ENCODE peak calls at places on chromosomes 12 and 14, in ten cellular contexts. One of them, this sample, is unnamed.
A peak's percentile ranks its signal among the peaks of the same experiment; 100 is the strongest.

GRCh38 chr14:92880851-92881250 is 42.1 kb upstream of the CHGA start:
- DNase-seq in mucosa of descending colon: peak; percentile 11
- DNase-seq in SW 1271: no peak
- DNase-seq in activated CD8-positive, alpha-beta T cell treated with anti-CD3 and anti-CD28 coated beads, Interleukin-2, amount 10 ng/mL, durations not matched to agents 7 days and 5 days: no peak
- DNase-seq in activated effector memory CD4-positive, alpha-beta T cell treated with anti-CD3 and anti-CD28 coated beads, Interleukin-2, amount 50 U/mL, for 16 hours: no peak
- DNase-seq in GM12892: no peak
- DNase-seq in foreskin fibroblast: peak; percentile 49
- DNase-seq in nephron progenitor cell: no peak
- DNase-seq in NCI-H146: peak; percentile 44
- DNase-seq in body of pancreas: peak; percentile 66
- DNase-seq in this sample: peak; percentile 72

GRCh38 chr12:107759410-107759809 is 1.5 kb downstream of the PRDM4 start:
- DNase-seq in mucosa of descending colon: peak; percentile 80
- DNase-seq in SW 1271: peak; percentile 33
- DNase-seq in activated CD8-positive, alpha-beta T cell treated with anti-CD3 and anti-CD28 coated beads, Interleukin-2, amount 10 ng/mL, durations not matched to agents 7 days and 5 days: peak; percentile 38
- DNase-seq in activated effector memory CD4-positive, alpha-beta T cell treated with anti-CD3 and anti-CD28 coated beads, Interleukin-2, amount 50 U/mL, for 16 hours: no peak
- DNase-seq in GM12892: no peak
- DNase-seq in foreskin fibroblast: peak; percentile 90
- DNase-seq in nephron progenitor cell: peak; percentile 8
- DNase-seq in NCI-H146: peak; percentile 61
- DNase-seq in body of pancreas: no peak
- DNase-seq in this sample: peak; percentile 44

GRCh38 chr12:81962126-81962856 is 203.1 kb upstream of the PPFIA2 start:
- DNase-seq in mucosa of descending colon: no peak
- DNase-seq in SW 1271: no peak
- DNase-seq in activated CD8-positive, alpha-beta T cell treated with anti-CD3 and anti-CD28 coated beads, Interleukin-2, amount 10 ng/mL, durations not matched to agents 7 days and 5 days: no peak
- DNase-seq in activated effector memory CD4-positive, alpha-beta T cell treated with anti-CD3 and anti-CD28 coated beads, Interleukin-2, amount 50 U/mL, for 16 hours: no peak
- DNase-seq in GM12892: no peak
- DNase-seq in foreskin fibroblast: no peak
- DNase-seq in nephron progenitor cell: no peak
- DNase-seq in NCI-H146: no peak
- DNase-seq in body of pancreas: no peak
- DNase-seq in this sample: no peak

GRCh38 chr12:6936642-6937480 is 6.8 kb upstream of the RNU7-1 start:
- DNase-seq in mucosa of descending colon: no peak
- DNase-seq in SW 1271: no peak
- DNase-seq in activated CD8-positive, alpha-beta T cell treated with anti-CD3 and anti-CD28 coated beads, Interleukin-2, amount 10 ng/mL, durations not matched to agents 7 days and 5 days: peak; percentile 78
- DNase-seq in activated effector memory CD4-positive, alpha-beta T cell treated with anti-CD3 and anti-CD28 coated beads, Interleukin-2, amount 50 U/mL, for 16 hours: peak; percentile 81
- DNase-seq in GM12892: no peak
- DNase-seq in foreskin fibroblast: no peak
- DNase-seq in nephron progenitor cell: no peak
- DNase-seq in NCI-H146: peak; percentile 86
- DNase-seq in body of pancreas: no peak
- DNase-seq in this sample: peak; percentile 52

GRCh38 chr14:70714055-70714550 is 72.4 kb downstream of the TTC9 start:
- DNase-seq in mucosa of descending colon: peak; percentile 78
- DNase-seq in SW 1271: peak; percentile 51
- DNase-seq in activated CD8-positive, alpha-beta T cell treated with anti-CD3 and anti-CD28 coated beads, Interleukin-2, amount 10 ng/mL, durations not matched to agents 7 days and 5 days: peak; percentile 67
- DNase-seq in activated effector memory CD4-positive, alpha-beta T cell treated with anti-CD3 and anti-CD28 coated beads, Interleukin-2, amount 50 U/mL, for 16 hours: peak; percentile 66
- DNase-seq in GM12892: no peak
- DNase-seq in foreskin fibroblast: peak; percentile 75
- DNase-seq in nephron progenitor cell: peak; percentile 66
- DNase-seq in NCI-H146: peak; percentile 61
- DNase-seq in body of pancreas: peak; percentile 47
- DNase-seq in this sample: peak; percentile 50

GRCh38 chr12:119410396-119410795 is 75.9 kb downstream of the CCDC60 start:
- DNase-seq in mucosa of descending colon: no peak
- DNase-seq in SW 1271: no peak
- DNase-seq in activated CD8-positive, alpha-beta T cell treated with anti-CD3 and anti-CD28 coated beads, Interleukin-2, amount 10 ng/mL, durations not matched to agents 7 days and 5 days: no peak
- DNase-seq in activated effector memory CD4-positive, alpha-beta T cell treated with anti-CD3 and anti-CD28 coated beads, Interleukin-2, amount 50 U/mL, for 16 hours: no peak
- DNase-seq in GM12892: no peak
- DNase-seq in foreskin fibroblast: no peak
- DNase-seq in nephron progenitor cell: no peak
- DNase-seq in NCI-H146: no peak
- DNase-seq in body of pancreas: no peak
- DNase-seq in this sample: no peak

GRCh38 chr14:94044476-94045091 is 18.4 kb downstream of the OTUB2 start:
- DNase-seq in mucosa of descending colon: no peak
- DNase-seq in SW 1271: no peak
- DNase-seq in activated CD8-positive, alpha-beta T cell treated with anti-CD3 and anti-CD28 coated beads, Interleukin-2, amount 10 ng/mL, durations not matched to agents 7 days and 5 days: no peak
- DNase-seq in activated effector memory CD4-positive, alpha-beta T cell treated with anti-CD3 and anti-CD28 coated beads, Interleukin-2, amount 50 U/mL, for 16 hours: peak; percentile 61
- DNase-seq in GM12892: no peak
- DNase-seq in foreskin fibroblast: no peak
- DNase-seq in nephron progenitor cell: no peak
- DNase-seq in NCI-H146: no peak
- DNase-seq in body of pancreas: no peak
- DNase-seq in this sample: no peak

GRCh38 chr12:121828306-121828705 is 24.5 kb downstream of the SETD1B start:
- DNase-seq in mucosa of descending colon: no peak
- DNase-seq in SW 1271: no peak
- DNase-seq in activated CD8-positive, alpha-beta T cell treated with anti-CD3 and anti-CD28 coated beads, Interleukin-2, amount 10 ng/mL, durations not matched to agents 7 days and 5 days: no peak
- DNase-seq in activated effector memory CD4-positive, alpha-beta T cell treated with anti-CD3 and anti-CD28 coated beads, Interleukin-2, amount 50 U/mL, for 16 hours: no peak
- DNase-seq in GM12892: no peak
- DNase-seq in foreskin fibroblast: no peak
- DNase-seq in nephron progenitor cell: no peak
- DNase-seq in NCI-H146: no peak
- DNase-seq in body of pancreas: no peak
- DNase-seq in this sample: no peak

GRCh38 chr14:72610831-72611200 is 283.1 kb downstream of the DPF3 start:
- DNase-seq in mucosa of descending colon: no peak
- DNase-seq in SW 1271: no peak
- DNase-seq in activated CD8-positive, alpha-beta T cell treated with anti-CD3 and anti-CD28 coated beads, Interleukin-2, amount 10 ng/mL, durations not matched to agents 7 days and 5 days: no peak
- DNase-seq in activated effector memory CD4-positive, alpha-beta T cell treated with anti-CD3 and anti-CD28 coated beads, Interleukin-2, amount 50 U/mL, for 16 hours: no peak
- DNase-seq in GM12892: no peak
- DNase-seq in foreskin fibroblast: no peak
- DNase-seq in nephron progenitor cell: no peak
- DNase-seq in NCI-H146: no peak
- DNase-seq in body of pancreas: no peak
- DNase-seq in this sample: no peak

GRCh38 chr14:104600141-104600643 is 4.4 kb downstream of the TMEM179 start:
- DNase-seq in mucosa of descending colon: no peak
- DNase-seq in SW 1271: peak; percentile 11
- DNase-seq in activated CD8-positive, alpha-beta T cell treated with anti-CD3 and anti-CD28 coated beads, Interleukin-2, amount 10 ng/mL, durations not matched to agents 7 days and 5 days: no peak
- DNase-seq in activated effector memory CD4-positive, alpha-beta T cell treated with anti-CD3 and anti-CD28 coated beads, Interleukin-2, amount 50 U/mL, for 16 hours: no peak
- DNase-seq in GM12892: no peak
- DNase-seq in foreskin fibroblast: peak; percentile 30
- DNase-seq in nephron progenitor cell: no peak
- DNase-seq in NCI-H146: no peak
- DNase-seq in body of pancreas: peak; percentile 41
- DNase-seq in this sample: peak; percentile 64

GRCh38 chr12:88993655-88994054 is 358.6 kb downstream of the DUSP6 start:
- DNase-seq in mucosa of descending colon: peak; percentile 21
- DNase-seq in SW 1271: peak; percentile 61
- DNase-seq in activated CD8-positive, alpha-beta T cell treated with anti-CD3 and anti-CD28 coated beads, Interleukin-2, amount 10 ng/mL, durations not matched to agents 7 days and 5 days: no peak
- DNase-seq in activated effector memory CD4-positive, alpha-beta T cell treated with anti-CD3 and anti-CD28 coated beads, Interleukin-2, amount 50 U/mL, for 16 hours: no peak
- DNase-seq in GM12892: no peak
- DNase-seq in foreskin fibroblast: peak; percentile 78
- DNase-seq in nephron progenitor cell: no peak
- DNase-seq in NCI-H146: peak; percentile 61
- DNase-seq in body of pancreas: no peak
- DNase-seq in this sample: peak; percentile 38

GRCh38 chr12:91133871-91134270 is 22.6 kb upstream of the LUM start:
- DNase-seq in mucosa of descending colon: no peak
- DNase-seq in SW 1271: no peak
- DNase-seq in activated CD8-positive, alpha-beta T cell treated with anti-CD3 and anti-CD28 coated beads, Interleukin-2, amount 10 ng/mL, durations not matched to agents 7 days and 5 days: no peak
- DNase-seq in activated effector memory CD4-positive, alpha-beta T cell treated with anti-CD3 and anti-CD28 coated beads, Interleukin-2, amount 50 U/mL, for 16 hours: no peak
- DNase-seq in GM12892: no peak
- DNase-seq in foreskin fibroblast: peak; percentile 75
- DNase-seq in nephron progenitor cell: no peak
- DNase-seq in NCI-H146: no peak
- DNase-seq in body of pancreas: no peak
- DNase-seq in this sample: no peak

GRCh38 chr14:61894452-61895077 is 132.3 kb downstream of the SNAPC1 start:
- DNase-seq in mucosa of descending colon: peak; percentile 85
- DNase-seq in SW 1271: peak; percentile 47
- DNase-seq in activated CD8-positive, alpha-beta T cell treated with anti-CD3 and anti-CD28 coated beads, Interleukin-2, amount 10 ng/mL, durations not matched to agents 7 days and 5 days: peak; percentile 76
- DNase-seq in activated effector memory CD4-positive, alpha-beta T cell treated with anti-CD3 and anti-CD28 coated beads, Interleukin-2, amount 50 U/mL, for 16 hours: peak; percentile 78
- DNase-seq in GM12892: peak; percentile 13
- DNase-seq in foreskin fibroblast: peak; percentile 82
- DNase-seq in nephron progenitor cell: peak; percentile 75
- DNase-seq in NCI-H146: peak; percentile 62
- DNase-seq in body of pancreas: peak; percentile 76
- DNase-seq in this sample: peak; percentile 82

GRCh38 chr12:61523276-61523992 is 736.8 kb upstream of the USP15 start:
- DNase-seq in mucosa of descending colon: no peak
- DNase-seq in SW 1271: no peak
- DNase-seq in activated CD8-positive, alpha-beta T cell treated with anti-CD3 and anti-CD28 coated beads, Interleukin-2, amount 10 ng/mL, durations not matched to agents 7 days and 5 days: no peak
- DNase-seq in activated effector memory CD4-positive, alpha-beta T cell treated with anti-CD3 and anti-CD28 coated beads, Interleukin-2, amount 50 U/mL, for 16 hours: no peak
- DNase-seq in GM12892: no peak
- DNase-seq in foreskin fibroblast: no peak
- DNase-seq in nephron progenitor cell: no peak
- DNase-seq in NCI-H146: no peak
- DNase-seq in body of pancreas: no peak
- DNase-seq in this sample: no peak

GRCh38 chr12:122866950-122867607 is 28.8 kb downstream of the VPS37B start:
- DNase-seq in mucosa of descending colon: no peak
- DNase-seq in SW 1271: no peak
- DNase-seq in activated CD8-positive, alpha-beta T cell treated with anti-CD3 and anti-CD28 coated beads, Interleukin-2, amount 10 ng/mL, durations not matched to agents 7 days and 5 days: no peak
- DNase-seq in activated effector memory CD4-positive, alpha-beta T cell treated with anti-CD3 and anti-CD28 coated beads, Interleukin-2, amount 50 U/mL, for 16 hours: peak; percentile 61
- DNase-seq in GM12892: peak; percentile 22
- DNase-seq in foreskin fibroblast: no peak
- DNase-seq in nephron progenitor cell: no peak
- DNase-seq in NCI-H146: no peak
- DNase-seq in body of pancreas: no peak
- DNase-seq in this sample: no peak

GRCh38 chr12:114335607-114336006 is 70.3 kb downstream of the TBX5 start:
- DNase-seq in mucosa of descending colon: no peak
- DNase-seq in SW 1271: no peak
- DNase-seq in activated CD8-positive, alpha-beta T cell treated with anti-CD3 and anti-CD28 coated beads, Interleukin-2, amount 10 ng/mL, durations not matched to agents 7 days and 5 days: no peak
- DNase-seq in activated effector memory CD4-positive, alpha-beta T cell treated with anti-CD3 and anti-CD28 coated beads, Interleukin-2, amount 50 U/mL, for 16 hours: no peak
- DNase-seq in GM12892: no peak
- DNase-seq in foreskin fibroblast: no peak
- DNase-seq in nephron progenitor cell: peak; percentile 19
- DNase-seq in NCI-H146: no peak
- DNase-seq in body of pancreas: no peak
- DNase-seq in this sample: no peak

GRCh38 chr14:51652168-51653095 is 722 bp downstream of the FRMD6 start:
- DNase-seq in mucosa of descending colon: peak; percentile 37
- DNase-seq in SW 1271: no peak
- DNase-seq in activated CD8-positive, alpha-beta T cell treated with anti-CD3 and anti-CD28 coated beads, Interleukin-2, amount 10 ng/mL, durations not matched to agents 7 days and 5 days: peak; percentile 47
- DNase-seq in activated effector memory CD4-positive, alpha-beta T cell treated with anti-CD3 and anti-CD28 coated beads, Interleukin-2, amount 50 U/mL, for 16 hours: no peak
- DNase-seq in GM12892: peak; percentile 34
- DNase-seq in foreskin fibroblast: no peak
- DNase-seq in nephron progenitor cell: no peak
- DNase-seq in NCI-H146: no peak
- DNase-seq in body of pancreas: peak; percentile 27
- DNase-seq in this sample: peak; percentile 32

GRCh38 chr12:53268009-53268636 is at the start of gene ESPL1:
- DNase-seq in mucosa of descending colon: peak; percentile 77
- DNase-seq in SW 1271: peak; percentile 66
- DNase-seq in activated CD8-positive, alpha-beta T cell treated with anti-CD3 and anti-CD28 coated beads, Interleukin-2, amount 10 ng/mL, durations not matched to agents 7 days and 5 days: peak; percentile 93
- DNase-seq in activated effector memory CD4-positive, alpha-beta T cell treated with anti-CD3 and anti-CD28 coated beads, Interleukin-2, amount 50 U/mL, for 16 hours: peak; percentile 93
- DNase-seq in GM12892: peak; percentile 92
- DNase-seq in foreskin fibroblast: peak; percentile 91
- DNase-seq in nephron progenitor cell: peak; percentile 82
- DNase-seq in NCI-H146: peak; percentile 79
- DNase-seq in body of pancreas: peak; percentile 62
- DNase-seq in this sample: peak; percentile 70

GRCh38 chr12:88994537-88994936 is 357.8 kb downstream of the DUSP6 start:
- DNase-seq in mucosa of descending colon: no peak
- DNase-seq in SW 1271: no peak
- DNase-seq in activated CD8-positive, alpha-beta T cell treated with anti-CD3 and anti-CD28 coated beads, Interleukin-2, amount 10 ng/mL, durations not matched to agents 7 days and 5 days: no peak
- DNase-seq in activated effector memory CD4-positive, alpha-beta T cell treated with anti-CD3 and anti-CD28 coated beads, Interleukin-2, amount 50 U/mL, for 16 hours: no peak
- DNase-seq in GM12892: no peak
- DNase-seq in foreskin fibroblast: peak; percentile 43
- DNase-seq in nephron progenitor cell: no peak
- DNase-seq in NCI-H146: no peak
- DNase-seq in body of pancreas: no peak
- DNase-seq in this sample: no peak

GRCh38 chr14:94636744-94637412 is 24.7 kb downstream of the SERPINA3 start:
- DNase-seq in mucosa of descending colon: no peak
- DNase-seq in SW 1271: no peak
- DNase-seq in activated CD8-positive, alpha-beta T cell treated with anti-CD3 and anti-CD28 coated beads, Interleukin-2, amount 10 ng/mL, durations not matched to agents 7 days and 5 days: no peak
- DNase-seq in activated effector memory CD4-positive, alpha-beta T cell treated with anti-CD3 and anti-CD28 coated beads, Interleukin-2, amount 50 U/mL, for 16 hours: no peak
- DNase-seq in GM12892: no peak
- DNase-seq in foreskin fibroblast: peak; percentile 17
- DNase-seq in nephron progenitor cell: no peak
- DNase-seq in NCI-H146: no peak
- DNase-seq in body of pancreas: no peak
- DNase-seq in this sample: no peak

GRCh38 chr12:13661005-13661887 is 320.2 kb downstream of the GRIN2B start:
- DNase-seq in mucosa of descending colon: peak; percentile 76
- DNase-seq in SW 1271: peak; percentile 44
- DNase-seq in activated CD8-positive, alpha-beta T cell treated with anti-CD3 and anti-CD28 coated beads, Interleukin-2, amount 10 ng/mL, durations not matched to agents 7 days and 5 days: peak; percentile 32
- DNase-seq in activated effector memory CD4-positive, alpha-beta T cell treated with anti-CD3 and anti-CD28 coated beads, Interleukin-2, amount 50 U/mL, for 16 hours: no peak
- DNase-seq in GM12892: no peak
- DNase-seq in foreskin fibroblast: peak; percentile 52
- DNase-seq in nephron progenitor cell: peak; percentile 55
- DNase-seq in NCI-H146: peak; percentile 44
- DNase-seq in body of pancreas: peak; percentile 58
- DNase-seq in this sample: peak; percentile 6

GRCh38 chr14:93161411-93161940 is 23.2 kb downstream of the MOAP1 start:
- DNase-seq in mucosa of descending colon: no peak
- DNase-seq in SW 1271: no peak
- DNase-seq in activated CD8-positive, alpha-beta T cell treated with anti-CD3 and anti-CD28 coated beads, Interleukin-2, amount 10 ng/mL, durations not matched to agents 7 days and 5 days: no peak
- DNase-seq in activated effector memory CD4-positive, alpha-beta T cell treated with anti-CD3 and anti-CD28 coated beads, Interleukin-2, amount 50 U/mL, for 16 hours: no peak
- DNase-seq in GM12892: no peak
- DNase-seq in foreskin fibroblast: no peak
- DNase-seq in nephron progenitor cell: no peak
- DNase-seq in NCI-H146: no peak
- DNase-seq in body of pancreas: no peak
- DNase-seq in this sample: no peak

GRCh38 chr14:103185051-103186027 is 62.1 kb downstream of the TNFAIP2 start:
- DNase-seq in mucosa of descending colon: no peak
- DNase-seq in SW 1271: peak; percentile 58
- DNase-seq in activated CD8-positive, alpha-beta T cell treated with anti-CD3 and anti-CD28 coated beads, Interleukin-2, amount 10 ng/mL, durations not matched to agents 7 days and 5 days: no peak
- DNase-seq in activated effector memory CD4-positive, alpha-beta T cell treated with anti-CD3 and anti-CD28 coated beads, Interleukin-2, amount 50 U/mL, for 16 hours: no peak
- DNase-seq in GM12892: no peak
- DNase-seq in foreskin fibroblast: peak; percentile 49
- DNase-seq in nephron progenitor cell: no peak
- DNase-seq in NCI-H146: peak; percentile 38
- DNase-seq in body of pancreas: no peak
- DNase-seq in this sample: peak; percentile 26

GRCh38 chr14:97878206-97878605 is 1081.0 kb downstream of the VRK1 start:
- DNase-seq in mucosa of descending colon: peak; percentile 6
- DNase-seq in SW 1271: no peak
- DNase-seq in activated CD8-positive, alpha-beta T cell treated with anti-CD3 and anti-CD28 coated beads, Interleukin-2, amount 10 ng/mL, durations not matched to agents 7 days and 5 days: no peak
- DNase-seq in activated effector memory CD4-positive, alpha-beta T cell treated with anti-CD3 and anti-CD28 coated beads, Interleukin-2, amount 50 U/mL, for 16 hours: no peak
- DNase-seq in GM12892: no peak
- DNase-seq in foreskin fibroblast: no peak
- DNase-seq in nephron progenitor cell: no peak
- DNase-seq in NCI-H146: no peak
- DNase-seq in body of pancreas: no peak
- DNase-seq in this sample: no peak

GRCh38 chr12:110745632-110746284 is 3.1 kb upstream of the PPP1CC start:
- DNase-seq in mucosa of descending colon: peak; percentile 34
- DNase-seq in SW 1271: no peak
- DNase-seq in activated CD8-positive, alpha-beta T cell treated with anti-CD3 and anti-CD28 coated beads, Interleukin-2, amount 10 ng/mL, durations not matched to agents 7 days and 5 days: no peak
- DNase-seq in activated effector memory CD4-positive, alpha-beta T cell treated with anti-CD3 and anti-CD28 coated beads, Interleukin-2, amount 50 U/mL, for 16 hours: peak; percentile 24
- DNase-seq in GM12892: no peak
- DNase-seq in foreskin fibroblast: peak; percentile 54
- DNase-seq in nephron progenitor cell: no peak
- DNase-seq in NCI-H146: no peak
- DNase-seq in body of pancreas: no peak
- DNase-seq in this sample: no peak

GRCh38 chr12:1915082-1915968 is 3.1 kb downstream of the CACNA2D4 start:
- DNase-seq in mucosa of descending colon: no peak
- DNase-seq in SW 1271: no peak
- DNase-seq in activated CD8-positive, alpha-beta T cell treated with anti-CD3 and anti-CD28 coated beads, Interleukin-2, amount 10 ng/mL, durations not matched to agents 7 days and 5 days: peak; percentile 79
- DNase-seq in activated effector memory CD4-positive, alpha-beta T cell treated with anti-CD3 and anti-CD28 coated beads, Interleukin-2, amount 50 U/mL, for 16 hours: peak; percentile 68
- DNase-seq in GM12892: no peak
- DNase-seq in foreskin fibroblast: no peak
- DNase-seq in nephron progenitor cell: no peak
- DNase-seq in NCI-H146: no peak
- DNase-seq in body of pancreas: no peak
- DNase-seq in this sample: no peak